ENCODE peak calls at places on chromosome 4, in five cellular contexts. W, H, S, D and K are unnamed samples.

GRCh38 chr4:337932-338758 is 531 bp downstream of the ZNF141 start:
- DNase-seq in S (no peak), H (no peak), D (peak), W (peak), K (peak)

GRCh38 chr4:156294577-156294976 is 340.9 kb upstream of the CTSO start:
- DNase-seq in W (no peak), H (peak), S (no peak), D (no peak), K (peak)

GRCh38 chr4:42296196-42296595 is 101.1 kb upstream of the SHISA3 start:
- DNase-seq in H (no peak), D (no peak), W (no peak), S (no peak), K (no peak)

GRCh38 chr4:65943076-65943475 is 272.8 kb upstream of the EPHA5 start:
- DNase-seq in W (no peak), S (no peak), H (no peak), D (no peak), K (no peak)

GRCh38 chr4:176818531-176818930 is 25.8 kb upstream of the VEGFC start:
- DNase-seq in W (no peak), H (no peak), D (no peak), S (no peak), K (no peak)

GRCh38 chr4:159689526-159689925 is 586.6 kb downstream of the RAPGEF2 start:
- DNase-seq in W (no peak), D (no peak), H (no peak), S (no peak), K (no peak)

GRCh38 chr4:57100979-57101629 is 9.1 kb downstream of the IGFBP7 start:
- DNase-seq in H (no peak), W (no peak), D (no peak), S (no peak), K (no peak)

GRCh38 chr4:40275065-40275464 is 60.1 kb upstream of the CHRNA9 start:
- DNase-seq in W (no peak), H (no peak), D (no peak), S (no peak), K (no peak)